ENCODE peak calls at places on chromosomes 16 and 17, in four cellular contexts. E, G, Q and I are unnamed samples.
A peak's percentile ranks its signal among the peaks of the same experiment; 100 is the strongest.

GRCh38 chr16:29765167-29766032 is 12.7 kb upstream of the ZG16 start:
- DNase-seq in E (no peak), Q (no peak), G (no peak), I (no peak)

GRCh38 chr16:12392585-12393089 is 411.1 kb downstream of the CPPED1 start:
- DNase-seq in G (no peak), Q (no peak), E (no peak), I (no peak)

GRCh38 chr16:65731840-65732239 is 610.0 kb upstream of the CDH11 start:
- DNase-seq in E (no peak), G (no peak), Q (no peak), I (no peak)

GRCh38 chr16:53999841-54000240 is 286.7 kb downstream of the IRX3 start:
- DNase-seq in G (no peak), Q (no peak), E (no peak), I (no peak)

GRCh38 chr17:12282056-12282455 is 261.4 kb downstream of the MAP2K4 start:
- DNase-seq in Q (peak; percentile 62), E (no peak), G (no peak), I (no peak)

GRCh38 chr17:73249700-73250099 is 12.0 kb downstream of the CPSF4L start:
- DNase-seq in E (no peak), Q (no peak), G (no peak), I (no peak)

GRCh38 chr16:67560827-67561342 is 1.4 kb upstream of the CTCF start:
- DNase-seq in E (no peak), Q (no peak), G (no peak), I (no peak)

GRCh38 chr16:680967-681745 is 946 bp downstream of the STUB1 start:
- DNase-seq in G (no peak), Q (peak; percentile 48), E (no peak), I (no peak)

GRCh38 chr16:70496513-70496912 is 26.8 kb downstream of the COG4 start:
- DNase-seq in E (no peak), G (no peak), Q (no peak), I (peak; percentile 10)

GRCh38 chr17:81440511-81441244 is 45.4 kb downstream of the BAHCC1 start:
- DNase-seq in Q (no peak), E (no peak), G (no peak), I (no peak)

GRCh38 chr17:9443811-9444210 is 131.8 kb downstream of the STX8 start:
- DNase-seq in E (no peak), G (no peak), Q (no peak), I (no peak)

GRCh38 chr17:35879748-35880654 is at the start of gene CCL5:
- DNase-seq in G (no peak), E (no peak), Q (no peak), I (no peak)

GRCh38 chr16:89723279-89724250 is 2.2 kb downstream of the ZNF276 start:
- DNase-seq in E (peak; percentile 49), Q (no peak), G (peak; percentile 30), I (peak; percentile 97)

GRCh38 chr16:69166946-69167930 is 19.7 kb upstream of the SNTB2 start:
- DNase-seq in Q (no peak), G (no peak), E (no peak), I (no peak)

GRCh38 chr17:64005734-64006167 is 7.6 kb downstream of the PRR29 start:
- DNase-seq in G (no peak), Q (peak; percentile 75), E (no peak), I (no peak)

GRCh38 chr16:12162151-12162559 is 185.6 kb downstream of the SNX29 start:
- DNase-seq in E (no peak), Q (no peak), G (no peak), I (no peak)

GRCh38 chr17:34547453-34548063 is 31.8 kb upstream of the TMEM132E start:
- DNase-seq in Q (no peak), E (no peak), G (no peak), I (no peak)

GRCh38 chr17:57370051-57370581 is 113.8 kb downstream of the MSI2 start:
- DNase-seq in G (no peak), Q (peak; percentile 96), E (no peak), I (no peak)

GRCh38 chr16:29844575-29845331 is 18.3 kb downstream of the CDIPT start:
- DNase-seq in E (no peak), G (no peak), Q (no peak), I (no peak)

GRCh38 chr16:30004811-30005242 is 6.0 kb downstream of the DOC2A start:
- DNase-seq in E (no peak), G (no peak), Q (no peak), I (no peak)

GRCh38 chr17:82152556-82153294 is 54.7 kb upstream of the FASN start:
- DNase-seq in G (no peak), E (no peak), Q (no peak), I (peak; percentile 69)

GRCh38 chr16:89598199-89598598 is 15.2 kb upstream of the DPEP1 start:
- DNase-seq in E (no peak), Q (no peak), G (no peak), I (no peak)

GRCh38 chr16:21663889-21664647 is at the start of gene OTOA:
- DNase-seq in Q (no peak), E (no peak), G (peak; percentile 9), I (peak; percentile 83)

GRCh38 chr17:15289285-15290185 is 24.4 kb upstream of the PMP22 start:
- DNase-seq in G (no peak), E (no peak), Q (peak; percentile 80), I (no peak)

GRCh38 chr16:9256196-9256595 is 164.8 kb downstream of the HAPSTR1 start:
- DNase-seq in G (no peak), Q (peak; percentile 12), E (peak; percentile 37), I (no peak)